ENCODE peak calls at places on chromosomes 3 and 15, in ten cellular contexts. Y, A, F, B, V, G, T, Q, U and J are unnamed samples.

GRCh38 chr3:113104746-113105479 is 106.4 kb upstream of the BOC start:
- DNase-seq in Y (no peak), A (no peak), U (peak), G (no peak), Q (no peak), T (no peak), F (no peak), V (peak), B (no peak), J (no peak)

GRCh38 chr3:189720746-189721426 is 89.7 kb downstream of the TP63 start:
- DNase-seq in V (no peak), T (no peak), Y (no peak), F (no peak), B (no peak), A (no peak), Q (no peak), U (no peak), G (no peak), J (no peak)

GRCh38 chr15:31387101-31387482 is 60.5 kb downstream of the KLF13 start:
- DNase-seq in Y (peak), A (no peak), V (no peak), F (no peak), G (no peak), B (no peak), U (no peak), T (no peak), Q (no peak), J (no peak)

GRCh38 chr15:89665449-89666146 is 10.3 kb upstream of the KIF7 start:
- DNase-seq in Q (no peak), U (peak), B (peak), F (no peak), Y (no peak), T (peak), A (no peak), V (peak), G (no peak), J (peak)

GRCh38 chr3:186259612-186260383 is 102.2 kb downstream of the DGKG start:
- DNase-seq in B (peak), V (peak), T (peak), Y (peak), A (no peak), G (peak), F (peak), Q (peak), U (peak), J (peak)

GRCh38 chr3:40800343-40800742 is 275.6 kb downstream of the ZNF621 start:
- DNase-seq in G (peak), Y (no peak), A (no peak), U (no peak), F (peak), T (no peak), B (no peak), Q (peak), V (no peak), J (no peak)

GRCh38 chr15:56211064-56211463 is 32.6 kb downstream of the RFX7 start:
- DNase-seq in Q (no peak), B (no peak), Y (no peak), A (no peak), G (no peak), V (no peak), F (no peak), U (no peak), T (no peak), J (no peak)

GRCh38 chr15:74378853-74379252 is 11.4 kb upstream of the CYP11A1 start:
- DNase-seq in V (no peak), A (no peak), T (peak), Q (peak), G (no peak), F (no peak), U (no peak), Y (no peak), B (no peak), J (no peak)

GRCh38 chr3:177356113-177356512 is 158.8 kb upstream of the TBL1XR1 start:
- DNase-seq in T (no peak), U (no peak), B (no peak), A (no peak), V (no peak), Q (no peak), G (no peak), F (no peak), Y (no peak), J (no peak)

GRCh38 chr15:77480859-77481258 is 60.2 kb downstream of the HMG20A start:
- DNase-seq in U (no peak), A (no peak), Y (no peak), F (no peak), Q (no peak), V (no peak), G (no peak), T (no peak), B (no peak), J (no peak)

GRCh38 chr15:92291900-92292299 is 101.8 kb upstream of the ST8SIA2 start:
- DNase-seq in B (no peak), F (no peak), A (no peak), U (no peak), Y (no peak), G (no peak), T (no peak), Q (no peak), V (no peak), J (no peak)

GRCh38 chr3:188061133-188061532 is 92.8 kb upstream of the LPP start:
- DNase-seq in F (no peak), Y (peak), T (no peak), B (no peak), G (no peak), A (no peak), U (no peak), Q (peak), V (no peak), J (no peak)

GRCh38 chr3:45113625-45114050 is 32.5 kb downstream of the CDCP1 start:
- DNase-seq in T (no peak), U (no peak), V (no peak), G (no peak), F (no peak), Y (no peak), Q (no peak), A (no peak), B (no peak), J (no peak)

GRCh38 chr15:78691167-78691872 is 50.3 kb upstream of the CHRNB4 start:
- DNase-seq in T (no peak), G (no peak), F (no peak), U (no peak), A (no peak), Q (no peak), Y (no peak), V (no peak), B (no peak), J (no peak)

GRCh38 chr15:101135532-101136166 is 116.2 kb downstream of the CHSY1 start:
- DNase-seq in Y (no peak), Q (no peak), T (peak), V (no peak), B (no peak), A (no peak), G (no peak), F (no peak), U (no peak), J (no peak)